ENCODE peak calls at places on chromosomes 13 and 19, in ten cellular contexts. X is fibroblast of the aortic adventitia; B is activated CD4-positive, alpha-beta memory T cell treated with anti-CD3 and anti-CD28 coated beads for 36 hours; D is mucosa of gallbladder; T is AG09319; J is NCI-H1105 treated with DMSO at 0.1 percent for 48 hours; I is EL; Y is HEK293T; F is ureter; V is astrocyte of the hippocampus. E is an unnamed sample.

GRCh38 chr19:28963481-28964245 is 249.3 kb downstream of the UQCRFS1 start:
- DNase-seq in X (peak; percentile 8), B (no peak), D (no peak), T (no peak), J (no peak), I (no peak), Y (no peak), F (no peak), V (no peak), E (no peak)

GRCh38 chr13:80655778-80656518 is 315.0 kb upstream of the SPRY2 start:
- DNase-seq in X (no peak), B (no peak), D (no peak), T (no peak), J (no peak), I (no peak), Y (no peak), F (no peak), V (no peak), E (no peak)

GRCh38 chr19:6319376-6319775 is 14.0 kb downstream of the ACER1 start:
- DNase-seq in X (no peak), B (no peak), D (no peak), T (no peak), J (no peak), I (no peak), Y (no peak), F (no peak), V (no peak), E (no peak)

GRCh38 chr19:802888-803561 is 5.8 kb downstream of the PTBP1 start:
- DNase-seq in X (peak; percentile 20), B (no peak), D (no peak), T (no peak), J (no peak), I (no peak), Y (no peak), F (no peak), V (peak; percentile 53), E (no peak)

GRCh38 chr13:25821761-25822160 is 230.1 kb downstream of the SHISA2 start:
- DNase-seq in X (no peak), B (no peak), D (no peak), T (no peak), J (no peak), I (no peak), Y (no peak), F (no peak), V (no peak), E (no peak)

GRCh38 chr13:27130223-27131015 is 41.2 kb downstream of the USP12 start:
- DNase-seq in X (peak; percentile 88), B (no peak), D (no peak), T (no peak), J (no peak), I (peak; percentile 46), Y (no peak), F (no peak), V (peak; percentile 53), E (no peak)

GRCh38 chr19:49064029-49064629 is 489 bp downstream of the NTF4 start:
- DNase-seq in X (no peak), B (no peak), D (no peak), T (no peak), J (no peak), I (no peak), Y (no peak), F (peak; percentile 79), V (no peak), E (no peak)

GRCh38 chr13:90622547-90622946 is 724.9 kb upstream of the MIR17HG start:
- DNase-seq in X (peak; percentile 0), B (no peak), D (no peak), T (no peak), J (no peak), I (peak; percentile 50), Y (no peak), F (no peak), V (peak; percentile 20), E (no peak)

GRCh38 chr19:41426952-41427646 is at the start of gene B3GNT8:
- DNase-seq in X (peak; percentile 64), B (peak; percentile 67), D (peak; percentile 65), T (peak; percentile 25), J (peak; percentile 83), I (peak; percentile 64), Y (peak; percentile 78), F (peak; percentile 91), V (peak; percentile 91), E (peak; percentile 36)

GRCh38 chr19:39372047-39372802 is 18.7 kb downstream of the PAF1 start:
- DNase-seq in X (peak; percentile 99), B (no peak), D (peak; percentile 78), T (peak; percentile 95), J (no peak), I (peak; percentile 95), Y (no peak), F (peak; percentile 86), V (peak; percentile 97), E (no peak)

GRCh38 chr13:40787062-40787461 is 2.3 kb upstream of the SLC25A15 start:
- DNase-seq in X (peak; percentile 36), B (peak; percentile 30), D (no peak), T (no peak), J (no peak), I (peak; percentile 74), Y (no peak), F (no peak), V (peak; percentile 9), E (no peak)

GRCh38 chr19:17755977-17756670 is 4.8 kb downstream of the FCHO1 start:
- DNase-seq in X (peak; percentile 37), B (peak; percentile 68), D (peak; percentile 57), T (no peak), J (peak; percentile 80), I (peak; percentile 31), Y (peak; percentile 48), F (no peak), V (peak; percentile 78), E (no peak)

GRCh38 chr13:61370520-61370919 is 45.1 kb downstream of the PCDH20 start:
- DNase-seq in X (no peak), B (no peak), D (no peak), T (no peak), J (no peak), I (no peak), Y (no peak), F (no peak), V (peak; percentile 8), E (no peak)

E was measured in T-helper 9 cell.